ENCODE peak calls at places on chromosomes 11 and 22, in seven cellular contexts. V, H, K, M, Q, X and E are unnamed samples.

GRCh38 chr22:44363214-44363979 is 50.6 kb upstream of the SHISAL1 start:
- DNase-seq in X (peak; percentile 92), K (peak; percentile 92), V (peak; percentile 86), M (peak; percentile 85), H (peak; percentile 54), Q (peak; percentile 52), E (no peak)

GRCh38 chr11:107750313-107750712 is 38.5 kb upstream of the SLN start:
- DNase-seq in K (no peak), M (no peak), H (no peak), V (no peak), X (no peak), Q (no peak), E (no peak)

GRCh38 chr22:38850941-38851849 is 7.4 kb upstream of the NPTXR start:
- DNase-seq in X (no peak), M (no peak), H (no peak), Q (no peak), V (peak; percentile 48), K (peak; percentile 56), E (no peak)

GRCh38 chr11:6259638-6260019 is at the start of gene CCKBR:
- DNase-seq in H (peak; percentile 74), M (no peak), V (peak; percentile 24), K (peak; percentile 75), X (no peak), Q (no peak), E (peak; percentile 80)

GRCh38 chr11:11979487-11980117 is 28.8 kb downstream of the DKK3 start:
- DNase-seq in H (no peak), V (no peak), Q (peak; percentile 31), K (no peak), M (no peak), X (peak; percentile 54), E (no peak)

GRCh38 chr22:30573594-30574094 is 821 bp downstream of the GAL3ST1 start:
- DNase-seq in K (no peak), H (peak; percentile 40), Q (peak; percentile 63), M (no peak), X (no peak), V (no peak), E (no peak)

GRCh38 chr11:132595711-132596111 is 936.6 kb downstream of the OPCML start:
- DNase-seq in K (no peak), V (no peak), X (no peak), H (no peak), Q (no peak), M (no peak), E (no peak)

GRCh38 chr11:43997022-43997665 is 50.6 kb upstream of the ACCSL start:
- DNase-seq in M (no peak), X (no peak), H (no peak), V (no peak), K (no peak), Q (no peak), E (no peak)

GRCh38 chr11:313787-314547 is at the start of gene IFITM1:
- DNase-seq in Q (no peak), K (peak; percentile 72), M (peak; percentile 57), V (no peak), H (no peak), X (no peak), E (peak; percentile 60)

GRCh38 chr11:83835423-83835822 is 549.3 kb upstream of the CCDC90B start:
- DNase-seq in Q (no peak), X (no peak), V (no peak), H (no peak), M (no peak), K (no peak), E (no peak)

GRCh38 chr22:47327241-47327640 is 564.8 kb downstream of the TBC1D22A start:
- DNase-seq in X (no peak), K (no peak), M (no peak), H (no peak), Q (no peak), V (no peak), E (no peak)
- H3K9me3 ChIP-seq in X (peaks cover 5% of the 10 kb centered on the region), K (no peaks in the 10 kb centered on the region), M (no peaks in the 10 kb centered on the region), H (no peaks in the 10 kb centered on the region), Q (no peaks in the 10 kb centered on the region), V (no peaks in the 10 kb centered on the region), E (no peaks in the 10 kb centered on the region)

DNA sequence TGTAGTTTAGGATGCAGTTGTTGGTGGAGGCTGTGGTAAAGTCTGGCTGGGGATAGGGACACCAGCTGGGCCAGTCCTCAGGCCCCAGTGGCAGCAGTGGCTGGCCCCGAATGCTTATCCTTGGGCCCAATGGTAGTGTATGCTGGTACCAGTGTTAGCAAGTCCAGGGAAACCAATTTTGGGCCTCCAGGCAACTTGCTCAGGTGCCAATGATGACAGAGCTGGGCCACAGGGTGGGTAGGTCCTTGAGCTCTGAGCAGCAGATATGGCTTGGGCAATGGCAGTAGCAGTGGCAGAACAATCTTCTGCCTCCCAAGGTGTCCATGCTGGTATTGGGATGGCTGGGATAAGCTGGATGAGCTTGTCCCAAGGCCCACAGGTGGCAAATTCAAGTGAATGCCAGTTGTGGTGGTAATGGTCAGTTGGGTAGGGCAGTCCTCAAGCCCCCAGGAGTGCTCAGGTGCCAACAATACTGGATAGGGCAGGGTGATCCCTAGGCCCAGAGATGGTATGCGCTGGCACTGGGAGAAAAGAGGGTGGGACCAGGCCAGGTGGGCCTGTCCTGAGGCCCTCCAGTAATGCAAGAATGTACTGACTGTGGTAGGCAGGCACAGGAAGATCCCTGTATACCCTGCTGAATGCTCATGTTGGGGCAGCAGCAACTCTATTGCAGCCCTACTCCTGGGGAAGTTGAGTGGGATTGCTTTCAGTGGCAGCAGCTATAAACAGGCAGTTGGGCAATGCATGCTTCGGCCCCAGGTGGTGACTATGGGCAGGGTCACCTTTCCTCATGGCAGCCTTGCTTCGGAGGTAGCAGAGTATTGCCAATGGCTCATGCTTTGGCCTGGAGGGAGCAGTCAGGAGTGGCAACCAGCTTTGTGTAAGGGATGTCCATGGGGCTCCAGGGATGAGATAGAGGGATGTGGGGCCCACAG is 54.7 kb downstream of the KCNQ1OT1 start:
- DNase-seq in H (no peak), X (no peak), M (no peak), V (no peak), Q (no peak), K (no peak), E (no peak)
- H3K9me3 ChIP-seq in H (no peaks in the 10 kb centered on the region), X (peaks cover 100% of the 10 kb centered on the region), M (peaks cover 8% of the 10 kb centered on the region), V (peaks cover 42% of the 10 kb centered on the region), Q (peaks cover 49% of the 10 kb centered on the region), K (peaks cover 11% of the 10 kb centered on the region), E (peaks cover 67% of the 10 kb centered on the region)

GRCh38 chr22:25557218-25557617 is 7.3 kb upstream of the GRK3 start:
- DNase-seq in M (no peak), X (no peak), K (no peak), Q (no peak), V (no peak), H (no peak), E (no peak)
- H3K9me3 ChIP-seq in M (no peaks in the 10 kb centered on the region), X (no peaks in the 10 kb centered on the region), K (no peaks in the 10 kb centered on the region), Q (no peaks in the 10 kb centered on the region), V (no peaks in the 10 kb centered on the region), H (no peaks in the 10 kb centered on the region), E (no peaks in the 10 kb centered on the region)

GRCh38 chr11:114619659-114620173 is 24.1 kb upstream of the NXPE4 start:
- DNase-seq in K (no peak), Q (no peak), H (no peak), X (no peak), V (no peak), M (no peak), E (no peak)
- H3K9me3 ChIP-seq in K (no peaks in the 10 kb centered on the region), Q (no peaks in the 10 kb centered on the region), H (no peaks in the 10 kb centered on the region), X (peaks cover 22% of the 10 kb centered on the region), V (no peaks in the 10 kb centered on the region), M (no peaks in the 10 kb centered on the region), E (peaks cover 18% of the 10 kb centered on the region)

GRCh38 chr22:47295226-47295901 is 532.9 kb downstream of the TBC1D22A start:
- DNase-seq in M (no peak), X (no peak), V (peak; percentile 8), H (no peak), K (no peak), Q (no peak), E (no peak)

GRCh38 chr22:47296405-47297260 is 534.2 kb downstream of the TBC1D22A start:
- DNase-seq in X (no peak), K (no peak), H (no peak), M (no peak), V (peak; percentile 4), Q (no peak), E (no peak)

GRCh38 chr22:47294571-47294970 is 532.1 kb downstream of the TBC1D22A start:
- DNase-seq in X (no peak), M (no peak), H (no peak), Q (no peak), V (no peak), K (no peak), E (no peak)

GRCh38 chr22:47297261-47298016 is 535.0 kb downstream of the TBC1D22A start:
- DNase-seq in H (no peak), V (peak; percentile 9), X (no peak), M (no peak), K (no peak), Q (no peak), E (no peak)

GRCh38 chr22:47295982-47296381 is 533.5 kb downstream of the TBC1D22A start:
- DNase-seq in X (no peak), M (no peak), Q (no peak), H (no peak), V (peak; percentile 6), K (no peak), E (no peak)
- H3K9me3 ChIP-seq in X (no peaks in the 10 kb centered on the region), M (no peaks in the 10 kb centered on the region), Q (no peaks in the 10 kb centered on the region), H (no peaks in the 10 kb centered on the region), V (no peaks in the 10 kb centered on the region), K (no peaks in the 10 kb centered on the region), E (no peaks in the 10 kb centered on the region)

GRCh38 chr11:58863697-58864096 is 19.2 kb upstream of the GLYATL2 start:
- DNase-seq in Q (no peak), K (no peak), X (no peak), V (no peak), M (no peak), H (no peak), E (no peak)
- H3K9me3 ChIP-seq in Q (no peaks in the 10 kb centered on the region), K (peaks cover 2% of the 10 kb centered on the region), X (peaks cover 29% of the 10 kb centered on the region), V (no peaks in the 10 kb centered on the region), M (no peaks in the 10 kb centered on the region), H (no peaks in the 10 kb centered on the region), E (peaks cover 7% of the 10 kb centered on the region)

DNA sequence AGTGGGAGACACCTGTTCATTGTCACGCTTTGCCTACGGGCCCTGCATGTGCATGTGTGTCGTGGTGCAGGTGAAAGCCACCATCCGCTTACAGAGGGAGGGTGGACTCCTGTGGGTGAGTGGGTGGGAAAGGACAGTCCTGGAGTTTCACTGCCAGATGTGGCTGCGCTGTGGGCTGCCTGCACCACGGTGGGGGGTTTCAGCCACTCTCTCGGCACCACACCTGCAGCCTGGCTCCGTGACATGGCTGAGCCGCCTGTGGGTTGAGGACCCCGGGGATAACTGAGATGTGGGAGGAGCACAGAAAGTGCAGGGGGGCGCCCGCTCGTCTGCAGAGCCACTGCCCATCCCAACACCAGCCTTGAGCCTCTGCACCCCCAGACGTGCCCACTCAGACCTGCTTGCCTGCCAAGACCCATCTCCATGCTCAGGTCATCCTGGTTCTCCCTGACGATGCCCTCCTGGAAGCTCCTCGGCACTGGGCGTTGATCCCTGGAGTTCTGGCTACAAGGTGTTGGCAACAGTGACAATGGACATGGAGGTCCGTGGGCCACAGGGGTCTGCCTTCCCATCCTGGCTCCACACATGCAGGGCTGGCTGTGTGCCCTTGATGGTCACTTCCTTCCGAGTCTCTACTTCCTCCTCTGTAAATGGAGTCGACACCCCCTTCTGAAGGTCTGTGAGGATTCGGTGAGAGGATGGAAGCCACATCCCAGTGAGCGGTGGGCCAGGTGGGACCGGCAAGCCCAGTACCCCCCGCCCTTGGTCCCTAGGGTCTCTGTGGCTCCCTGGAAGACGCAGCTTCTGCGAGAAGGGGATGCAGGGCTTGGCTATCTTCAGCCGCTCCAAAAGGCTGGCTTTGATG is 1007.0 kb downstream of the BRD1 start:
- DNase-seq in X (no peak), V (no peak), Q (no peak), H (no peak), K (peak; percentile 51), M (no peak), E (no peak)
- H3K9me3 ChIP-seq in X (no peaks in the 10 kb centered on the region), V (no peaks in the 10 kb centered on the region), Q (no peaks in the 10 kb centered on the region), H (no peaks in the 10 kb centered on the region), K (no peaks in the 10 kb centered on the region), M (peaks cover 11% of the 10 kb centered on the region), E (no peaks in the 10 kb centered on the region)

GRCh38 chr22:48871176-48871840 is 956.4 kb downstream of the BRD1 start:
- DNase-seq in X (peak; percentile 5), H (no peak), M (no peak), K (peak; percentile 46), V (no peak), Q (no peak), E (no peak)
- H3K9me3 ChIP-seq in X (peaks cover 12% of the 10 kb centered on the region), H (no peaks in the 10 kb centered on the region), M (peaks cover 14% of the 10 kb centered on the region), K (no peaks in the 10 kb centered on the region), V (no peaks in the 10 kb centered on the region), Q (no peaks in the 10 kb centered on the region), E (no peaks in the 10 kb centered on the region)